ENCODE peak calls at places on chromosomes 16 and 17, in four cellular contexts. T, K, N and Q are unnamed samples. For H3K4me1, the result is how much of the 10 kb centered on the place peaks cover.

GRCh38 chr17:58516644-58517377 is 2.4 kb upstream of the MTMR4 start:
- DNase-seq in T (peak), K (no peak), N (no peak), Q (no peak)

GRCh38 chr17:68096111-68096510 is 60.6 kb downstream of the KPNA2 start:
- DNase-seq in T (no peak), K (no peak), N (no peak), Q (no peak)

GRCh38 chr16:57807968-57808528 is 5.8 kb upstream of the KIFC3 start:
- DNase-seq in T (peak), K (peak), N (peak), Q (no peak)

GRCh38 chr17:7834554-7834890 is 505 bp downstream of the KDM6B start:
- DNase-seq in T (peak), K (peak), N (peak), Q (no peak)

GRCh38 chr17:40100419-40100668 is at the start of gene NR1D1:
- DNase-seq in T (no peak), K (no peak), N (no peak), Q (no peak)

GRCh38 chr17:66819466-66819865 is 15.5 kb upstream of the CACNG5 start:
- DNase-seq in T (no peak), K (no peak), N (no peak), Q (no peak)

GRCh38 chr17:65035704-65036103 is 20.8 kb downstream of the GNA13 start:
- DNase-seq in T (no peak), K (no peak), N (no peak), Q (no peak)

GRCh38 chr17:72613411-72614292 is 478.8 kb downstream of the SLC39A11 start:
- DNase-seq in T (no peak), K (no peak), N (no peak), Q (no peak)

GRCh38 chr17:8384801-8385335 is 1.9 kb upstream of the RPL26 start:
- DNase-seq in T (no peak), K (no peak), N (no peak), Q (no peak)

GRCh38 chr17:61261001-61261587 is 138.5 kb upstream of the TBX2 start:
- DNase-seq in T (no peak), K (no peak), N (no peak), Q (no peak)

GRCh38 chr17:63881935-63882601 is at the start of gene GH2:
- DNase-seq in T (peak), K (no peak), N (peak), Q (no peak)

GRCh38 chr16:28038401-28038800 is 25.1 kb downstream of the GSG1L start:
- DNase-seq in T (no peak), K (no peak), N (no peak), Q (no peak)

GRCh38 chr17:78899361-78900260 is 3.4 kb downstream of the CEP295NL start:
- DNase-seq in T (no peak), K (no peak), N (no peak), Q (no peak)

DNA sequence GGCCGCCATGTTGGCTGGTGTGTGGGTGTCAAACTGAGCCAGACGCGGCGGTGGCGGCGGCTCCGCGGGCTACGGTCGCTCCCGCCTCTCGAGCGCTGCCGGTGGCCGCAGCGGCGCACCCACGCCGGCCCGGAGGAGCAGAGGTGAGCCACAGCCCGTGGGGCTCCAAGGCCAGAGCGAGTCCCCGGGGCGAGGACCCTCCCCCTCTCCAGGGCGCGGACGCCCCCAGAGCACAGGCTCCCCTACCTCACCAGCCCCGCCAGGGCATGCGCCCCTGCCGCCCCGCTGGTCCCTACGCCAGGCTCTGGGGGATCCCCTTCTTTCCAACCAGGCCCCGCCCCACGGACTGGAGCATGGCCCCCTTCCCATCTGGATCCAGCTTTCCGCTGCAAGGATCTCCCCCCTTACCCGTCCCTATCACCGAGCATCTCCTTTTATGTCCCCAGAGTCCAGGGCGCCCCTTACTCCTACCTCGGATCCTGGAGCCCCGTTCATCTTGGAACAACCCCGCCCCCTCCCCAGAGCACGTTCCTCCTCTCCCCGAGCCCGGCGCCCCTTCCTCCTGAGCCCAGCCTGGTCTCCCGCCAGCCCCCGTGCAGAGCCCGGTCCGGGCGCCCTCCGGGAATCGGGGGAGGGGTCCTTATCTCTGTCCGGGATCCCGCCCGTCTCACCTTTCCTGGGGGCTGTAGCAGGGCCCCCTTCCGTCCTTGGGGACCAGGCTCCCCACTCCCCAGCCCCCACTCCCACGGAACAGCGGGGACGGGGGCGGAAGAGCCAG is 412 bp downstream of the EPN2 start:
- DNase-seq in T (no peak), K (no peak), N (no peak), Q (no peak)
- TF ChIP-seq POLR2A in T (no peak), K (no peak), N (peak), Q (peak)

GRCh38 chr16:67196881-67197280 is 2.0 kb upstream of the ELMO3 start:
- DNase-seq in T (no peak), K (no peak), N (no peak), Q (no peak)
- H3K4me1 ChIP-seq in T (under half), K (under half), N (under half), Q (under half)

GRCh38 chr16:49779979-49780378 is 75.9 kb downstream of the ZNF423 start:
- DNase-seq in T (no peak), K (no peak), N (no peak), Q (no peak)

GRCh38 chr16:49780436-49780835 is 75.5 kb downstream of the ZNF423 start:
- DNase-seq in T (no peak), K (no peak), N (no peak), Q (no peak)

GRCh38 chr16:49778202-49778601 is 77.7 kb downstream of the ZNF423 start:
- DNase-seq in T (no peak), K (no peak), N (no peak), Q (no peak)

GRCh38 chr16:49782405-49782804 is 73.5 kb downstream of the ZNF423 start:
- DNase-seq in T (no peak), K (no peak), N (no peak), Q (no peak)

GRCh38 chr16:49781401-49781800 is 74.5 kb downstream of the ZNF423 start:
- DNase-seq in T (no peak), K (no peak), N (no peak), Q (no peak)
- TF ChIP-seq CTCF in T (no peak), K (no peak), N (no peak), Q (no peak)

DNA sequence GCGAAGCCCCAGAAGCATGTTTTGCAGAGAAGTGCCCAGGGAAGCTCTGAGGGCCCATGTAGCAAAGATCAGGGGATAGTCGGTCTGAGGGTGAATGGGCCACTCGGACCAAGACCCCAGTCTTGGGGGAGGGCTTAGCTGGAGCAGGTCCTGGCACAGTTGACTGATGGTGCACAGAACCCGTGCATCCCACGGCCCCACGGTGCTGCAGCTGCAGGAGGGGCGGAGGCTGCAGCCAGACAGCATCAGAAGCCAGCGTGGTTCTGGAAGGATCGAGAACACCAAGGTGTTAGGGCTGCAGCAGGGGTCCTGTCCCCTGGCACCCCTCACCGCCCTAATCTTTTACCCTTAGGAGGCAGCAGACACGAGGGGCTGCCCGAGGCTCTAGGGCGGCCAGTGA is 6.5 kb upstream of the MC1R start:
- DNase-seq in T (no peak), K (no peak), N (no peak), Q (no peak)
- TF ChIP-seq POLR2A in T (no peak), K (no peak), N (no peak), Q (no peak)

DNA sequence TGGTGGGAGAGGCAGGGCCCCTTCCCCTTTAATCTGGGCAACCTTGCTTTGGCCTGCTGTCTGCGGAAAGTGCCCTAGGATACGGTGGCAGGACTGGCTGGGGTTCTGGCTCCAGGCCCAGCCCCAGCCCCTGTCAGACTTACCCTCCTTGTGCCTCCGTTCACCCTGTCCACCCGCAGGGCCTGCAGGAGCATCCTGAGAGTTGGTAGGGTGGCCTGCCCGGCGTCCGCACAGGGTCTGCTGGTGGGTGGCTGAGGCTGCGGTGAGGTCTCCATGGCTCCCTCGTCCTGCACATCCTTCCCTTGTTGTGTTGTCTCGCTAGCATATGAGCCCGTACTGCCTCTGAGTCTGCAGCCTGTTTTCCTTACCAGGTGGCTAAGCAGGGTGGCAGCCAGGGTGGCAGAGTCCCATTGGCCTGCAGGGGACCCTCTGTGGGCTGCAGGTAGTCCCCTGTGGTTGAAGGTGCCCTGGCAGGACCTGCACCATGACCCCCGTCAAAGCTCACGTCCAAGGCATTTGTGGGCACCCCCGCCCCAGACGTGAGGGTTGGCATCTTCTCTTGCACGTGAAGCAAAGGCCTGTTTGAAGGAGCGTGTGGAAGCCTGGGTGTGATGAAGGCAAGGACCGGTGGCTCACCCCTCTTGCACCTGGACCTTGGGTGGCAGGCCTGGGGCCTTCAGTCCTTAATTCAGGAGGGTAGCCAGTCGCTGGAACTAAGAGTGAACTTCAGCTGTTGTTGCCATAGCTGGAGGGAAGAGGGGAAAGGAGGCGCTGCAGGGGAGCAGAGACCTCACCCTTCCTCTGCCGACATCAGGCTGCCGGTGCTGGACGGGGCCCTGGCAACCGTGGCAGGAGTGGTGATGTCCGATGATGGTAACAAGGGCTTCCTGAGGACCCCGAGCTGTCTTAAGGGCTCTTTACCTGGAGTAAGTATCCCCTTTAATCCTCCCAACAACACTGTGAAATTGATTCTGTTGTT is 293.7 kb downstream of the SEC14L1 start:
- DNase-seq in T (no peak), K (no peak), N (no peak), Q (no peak)
- H3K4me1 ChIP-seq in T (under half), K (under half), N (half or more), Q (half or more)